ENCODE peak calls at places on chromosomes 12 and 14, in five cellular contexts. E is cardiac muscle cell; J is body of pancreas; X is esophagus squamous epithelium; O is CD8-positive, alpha-beta T cell. R is an unnamed sample.

GRCh38 chr12:12336511-12336910 is 13.5 kb downstream of the MANSC1 start:
- DNase-seq in O (no peak), J (no peak), X (no peak), E (no peak), R (no peak)

GRCh38 chr12:27020761-27021160 is 1.6 kb upstream of the MED21 start:
- DNase-seq in E (no peak), J (no peak), X (no peak), O (no peak), R (peak; percentile 37)

GRCh38 chr12:57846285-57846576 is 298 bp downstream of the CTDSP2 start:
- DNase-seq in X (no peak), O (no peak), J (no peak), E (no peak), R (no peak)

GRCh38 chr12:95096378-95096777 is 23.0 kb upstream of the NR2C1 start:
- DNase-seq in X (no peak), O (no peak), E (no peak), J (no peak), R (no peak)

GRCh38 chr12:48119078-48119833 is at the start of gene PFKM:
- DNase-seq in X (peak; percentile 12), O (peak; percentile 20), E (peak; percentile 95), J (peak; percentile 87), R (no peak)

GRCh38 chr12:57124259-57124877 is 3.9 kb upstream of the LRP1 start:
- DNase-seq in O (peak; percentile 59), X (no peak), J (peak; percentile 84), E (peak; percentile 81), R (no peak)

GRCh38 chr14:61257469-61258057 is 23.6 kb downstream of the TMEM30B start:
- DNase-seq in J (no peak), O (no peak), X (no peak), E (no peak), R (no peak)

GRCh38 chr14:68450391-68451120 is 342.3 kb downstream of the ZFP36L1 start:
- DNase-seq in E (no peak), X (no peak), O (no peak), J (no peak), R (no peak)

GRCh38 chr14:91405241-91405721 is 12.3 kb downstream of the CCDC88C start:
- DNase-seq in E (no peak), X (no peak), J (peak; percentile 47), O (peak; percentile 52), R (no peak)

GRCh38 chr14:69658664-69659261 is 47.4 kb downstream of the SUSD6 start:
- DNase-seq in J (no peak), O (no peak), E (no peak), X (no peak), R (no peak)

GRCh38 chr12:57240069-57240921 is 10.7 kb downstream of the STAC3 start:
- DNase-seq in E (peak; percentile 50), O (peak; percentile 51), X (no peak), J (peak; percentile 54), R (no peak)

GRCh38 chr14:79011091-79011919 is 841.1 kb downstream of the NRXN3 start:
- DNase-seq in E (peak; percentile 56), X (no peak), J (peak; percentile 28), O (no peak), R (no peak)

GRCh38 chr12:64680235-64680634 is 69.9 kb downstream of the RASSF3 start:
- DNase-seq in O (no peak), E (no peak), X (no peak), J (peak; percentile 22), R (no peak)

GRCh38 chr14:60643443-60644402 is 5.6 kb downstream of the SIX1 start:
- DNase-seq in E (no peak), O (no peak), X (no peak), J (no peak), R (no peak)

GRCh38 chr14:59020382-59020781 is 168.1 kb upstream of the DAAM1 start:
- DNase-seq in E (peak; percentile 58), X (no peak), J (peak; percentile 21), O (no peak), R (no peak)

GRCh38 chr12:121295746-121296617 is 527 bp downstream of the CAMKK2 start:
- DNase-seq in O (peak; percentile 3), E (peak; percentile 15), X (no peak), J (peak; percentile 24), R (no peak)

GRCh38 chr14:73594491-73594890 is 2.8 kb downstream of the ACOT4 start:
- DNase-seq in J (no peak), E (no peak), X (no peak), O (no peak), R (no peak)

GRCh38 chr12:3531496-3531895 is 40.5 kb downstream of the PRMT8 start:
- DNase-seq in X (no peak), O (no peak), J (no peak), E (no peak), R (no peak)

GRCh38 chr12:26530461-26530860 is 302.5 kb downstream of the ITPR2 start:
- DNase-seq in J (no peak), X (no peak), O (no peak), E (no peak), R (no peak)

GRCh38 chr12:117967512-117967911 is 1.3 kb downstream of the KSR2 start:
- DNase-seq in X (no peak), E (no peak), J (no peak), O (no peak), R (no peak)

GRCh38 chr14:34507459-34507858 is 32.0 kb downstream of the EAPP start:
- DNase-seq in J (no peak), E (no peak), O (no peak), X (no peak), R (no peak)

DNA sequence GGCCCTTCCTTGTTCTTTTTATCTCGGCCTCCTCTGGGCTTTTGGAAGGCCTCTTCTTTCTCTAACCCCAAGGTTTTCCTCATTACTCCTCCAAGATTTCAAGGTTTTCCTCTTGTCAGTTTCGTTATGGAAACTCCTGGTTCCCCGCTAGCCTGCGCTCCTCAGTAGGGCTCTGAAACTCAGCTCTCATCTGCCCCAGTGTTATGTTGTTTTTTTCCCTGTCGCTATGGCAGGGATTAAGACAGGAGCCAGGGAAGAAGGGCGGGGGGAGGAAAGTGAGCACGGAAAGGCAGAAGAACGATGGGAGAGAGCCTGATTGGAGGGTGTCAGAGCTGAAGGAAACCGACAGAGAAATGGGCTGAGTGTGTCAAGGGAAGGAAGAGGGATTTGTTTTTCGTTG is 26.5 kb upstream of the JDP2 start:
- DNase-seq in X (no peak), O (no peak), J (peak; percentile 7), E (peak; percentile 80), R (no peak)
- H3K27ac ChIP-seq in X (peak overlapping the region; percentile 86), O (no peak overlapping the region), J (peak overlapping the region; percentile 80), E (no peak overlapping the region), R (peak overlapping the region; percentile 84)

DNA sequence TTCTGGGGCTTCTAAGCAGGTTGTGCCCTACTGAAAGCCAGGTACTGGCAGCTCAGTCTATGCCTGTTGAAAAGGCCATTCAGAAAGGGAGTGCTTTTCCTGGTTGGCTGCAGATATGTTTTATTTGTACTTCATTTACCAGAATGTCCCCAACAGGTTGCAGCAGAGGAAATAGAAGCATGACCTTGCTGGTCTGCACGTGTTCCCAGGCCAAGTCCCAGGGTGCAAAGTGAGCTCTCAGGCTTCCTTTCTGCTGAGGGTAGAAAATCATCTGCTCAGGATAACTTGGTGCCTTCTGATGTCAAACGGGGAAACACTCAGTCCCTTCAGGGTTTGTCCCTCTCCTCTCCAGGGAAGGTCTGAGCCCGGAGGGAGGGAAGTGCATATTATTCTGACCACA is 356.4 kb downstream of the BCL11B start:
- DNase-seq in X (no peak), O (no peak), J (no peak), E (no peak), R (no peak)
- H3K27ac ChIP-seq in X (no peak overlapping the region), O (no peak overlapping the region), J (no peak overlapping the region), E (no peak overlapping the region), R (no peak overlapping the region)

GRCh38 chr12:113207621-113208040 is 13.6 kb upstream of the TPCN1 start:
- DNase-seq in E (no peak), O (no peak), J (no peak), X (no peak), R (no peak)

GRCh38 chr12:113204806-113205205 is 16.5 kb upstream of the TPCN1 start:
- DNase-seq in X (no peak), J (no peak), O (no peak), E (no peak), R (no peak)

GRCh38 chr12:113202300-113203075 is 17.0 kb downstream of the RITA1 start:
- DNase-seq in J (no peak), O (no peak), X (no peak), E (no peak), R (no peak)

GRCh38 chr12:113201187-113202177 is 16.0 kb downstream of the RITA1 start:
- DNase-seq in O (no peak), E (no peak), J (peak; percentile 60), X (no peak), R (no peak)

DNA sequence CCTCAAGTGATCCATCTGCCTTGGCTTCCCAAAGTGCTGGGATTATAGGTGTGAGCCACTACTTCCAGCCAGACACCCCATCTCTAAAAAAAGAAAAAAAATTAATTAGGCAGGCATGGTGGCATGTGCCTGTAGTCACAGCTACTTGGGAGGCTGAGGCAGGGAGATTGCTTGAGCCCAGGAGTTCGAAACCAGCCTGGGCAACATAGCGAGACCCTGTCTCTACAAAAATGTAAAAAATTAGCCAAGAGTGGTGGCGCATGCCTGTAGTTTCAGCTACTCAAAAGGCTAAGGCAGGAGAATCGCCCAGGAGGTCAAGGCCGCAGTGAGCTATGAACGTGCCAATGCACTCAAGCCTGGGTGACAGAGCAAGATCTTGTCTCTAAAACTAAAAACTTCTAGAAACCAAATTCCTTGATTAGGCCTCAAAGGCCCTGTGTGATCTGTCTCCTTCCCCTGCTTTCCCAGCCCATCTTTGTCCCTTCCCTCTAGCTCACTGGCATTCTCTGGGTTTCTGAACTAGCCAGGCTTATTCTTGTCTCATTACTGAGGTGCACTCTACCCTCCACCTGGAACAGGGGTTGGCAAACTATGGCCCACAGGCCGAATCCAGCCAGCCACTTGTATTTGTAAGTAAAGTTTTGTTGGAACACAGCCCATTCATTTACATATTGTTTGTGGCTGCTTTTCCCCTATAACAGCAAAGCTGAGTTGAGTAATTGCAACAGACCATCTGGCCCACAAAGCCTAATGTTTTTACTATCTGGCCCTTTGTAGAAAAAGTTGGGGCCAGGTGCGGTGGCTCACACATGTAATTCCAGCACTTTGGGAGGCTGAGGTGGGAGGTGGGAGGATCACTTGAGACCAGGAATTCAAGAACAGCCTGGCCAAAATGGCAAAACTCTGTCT is 17.2 kb upstream of the TPCN1 start:
- DNase-seq in X (no peak), O (no peak), J (no peak), E (peak; percentile 48), R (no peak)
- H3K27ac ChIP-seq in X (peak overlapping the region; percentile 60), O (no peak overlapping the region), J (peak overlapping the region; percentile 32), E (no peak overlapping the region), R (no peak overlapping the region)

GRCh38 chr12:123150273-123150803 is 552 bp downstream of the PITPNM2 start:
- DNase-seq in J (peak; percentile 33), X (no peak), O (no peak), E (no peak), R (no peak)

GRCh38 chr12:123149828-123150272 is 1.0 kb downstream of the PITPNM2 start:
- DNase-seq in E (no peak), X (no peak), O (no peak), J (no peak), R (no peak)

GRCh38 chr12:123150804-123151678 is at the start of gene PITPNM2:
- DNase-seq in E (peak; percentile 76), X (no peak), J (peak; percentile 65), O (peak; percentile 56), R (no peak)

GRCh38 chr12:123149088-123149827 is 1.6 kb downstream of the PITPNM2 start:
- DNase-seq in E (peak; percentile 36), O (no peak), X (no peak), J (no peak), R (no peak)

GRCh38 chr12:123148223-123148622 is 2.7 kb downstream of the PITPNM2 start:
- DNase-seq in X (no peak), E (no peak), J (no peak), O (no peak), R (no peak)
- H3K27ac ChIP-seq in X (peak overlapping the region; percentile 83), E (no peak overlapping the region), J (no peak overlapping the region), O (no peak overlapping the region), R (peak overlapping the region; percentile 8)

GRCh38 chr12:130744274-130744673 is 28.2 kb upstream of the RIMBP2 start:
- DNase-seq in O (no peak), X (no peak), E (no peak), J (no peak), R (no peak)
- H3K27ac ChIP-seq in O (no peak overlapping the region), X (no peak overlapping the region), E (no peak overlapping the region), J (no peak overlapping the region), R (no peak overlapping the region)

R was measured in esophagus muscularis mucosa.